ENCODE peak calls at places on chromosomes 13 and 19, in six cellular contexts. C is GM12878, O is HepG2, S is K562, K is H1, E is GM12891. A is an unnamed sample.

GRCh38 chr13:84553252-84553651 is 671.0 kb upstream of the SLITRK1 start:
- DNase-seq in E (no peak), C (no peak), K (no peak), S (no peak), O (no peak), A (no peak)

GRCh38 chr13:26460652-26461051 is 96.8 kb upstream of the WASF3 start:
- DNase-seq in O (no peak), E (no peak), K (no peak), S (no peak), C (no peak), A (no peak)

GRCh38 chr13:94431987-94432386 is 47.5 kb downstream of the DCT start:
- DNase-seq in C (no peak), E (no peak), O (no peak), S (no peak), K (no peak), A (no peak)

GRCh38 chr13:74290324-74290773 is 156.1 kb upstream of the KLF12 start:
- DNase-seq in O (peak; percentile 9), K (no peak), E (no peak), S (no peak), C (no peak), A (no peak)

GRCh38 chr13:114282143-114282685 is 813 bp downstream of the UPF3A start:
- DNase-seq in K (peak; percentile 61), S (peak; percentile 61), O (peak; percentile 30), E (no peak), C (peak; percentile 23), A (peak; percentile 43)

GRCh38 chr19:24069907-24070657 is 16.9 kb upstream of the ZNF254 start:
- DNase-seq in E (no peak), S (no peak), C (no peak), O (no peak), K (no peak), A (no peak)

GRCh38 chr19:19487077-19488040 is 28.0 kb downstream of the TSSK6 start:
- DNase-seq in K (no peak), S (no peak), O (no peak), E (no peak), C (no peak), A (no peak)

GRCh38 chr19:9431475-9431874 is 3.9 kb downstream of the ZNF266 start:
- DNase-seq in K (peak; percentile 85), O (no peak), E (no peak), S (peak; percentile 32), C (no peak), A (no peak)

GRCh38 chr19:54415208-54415900 is at the start of gene TTYH1:
- DNase-seq in C (no peak), E (peak; percentile 75), O (no peak), S (peak; percentile 69), K (peak; percentile 91), A (no peak)

GRCh38 chr13:45209229-45209628 is 8.4 kb upstream of the KCTD4 start:
- DNase-seq in E (no peak), O (no peak), S (no peak), C (no peak), K (no peak), A (no peak)

GRCh38 chr13:80339578-80339840 is 1.4 kb downstream of the SPRY2 start:
- DNase-seq in O (no peak), K (no peak), S (peak; percentile 11), C (no peak), E (no peak), A (no peak)

GRCh38 chr13:102825400-102825799 is 20.4 kb upstream of the ERCC5 start:
- DNase-seq in E (no peak), O (no peak), C (no peak), K (no peak), S (no peak), A (no peak)

GRCh38 chr19:36081894-36082293 is 27.2 kb downstream of the WDR62 start:
- DNase-seq in S (no peak), O (no peak), C (no peak), K (no peak), E (no peak), A (no peak)

GRCh38 chr13:63048648-63049047 is 1633.0 kb upstream of the PCDH20 start:
- DNase-seq in O (no peak), C (no peak), K (no peak), S (no peak), E (no peak), A (no peak)

GRCh38 chr13:28622286-28622685 is 36.6 kb upstream of the POMP start:
- DNase-seq in E (no peak), O (no peak), S (no peak), K (no peak), C (no peak), A (no peak)

GRCh38 chr19:4359627-4360000 is 16.3 kb downstream of the MPND start:
- DNase-seq in O (no peak), E (no peak), S (no peak), C (no peak), K (no peak), A (no peak)

GRCh38 chr19:38134538-38135149 is 89.4 kb downstream of the DPF1 start:
- DNase-seq in K (peak; percentile 69), O (peak; percentile 38), S (peak; percentile 72), C (no peak), E (no peak), A (no peak)

GRCh38 chr13:40153516-40153915 is 498.1 kb downstream of the COG6 start:
- DNase-seq in E (no peak), K (no peak), S (no peak), O (no peak), C (no peak), A (no peak)

GRCh38 chr13:94917814-94918213 is 205.5 kb upstream of the SOX21 start:
- DNase-seq in K (no peak), O (no peak), S (no peak), C (no peak), E (no peak), A (no peak)

GRCh38 chr13:99218545-99218944 is 17.9 kb downstream of the UBAC2 start:
- DNase-seq in O (no peak), K (no peak), C (no peak), S (no peak), E (no peak), A (no peak)

GRCh38 chr19:39402417-39403297 is 4.0 kb upstream of the ZFP36 start:
- DNase-seq in C (peak; percentile 78), E (peak; percentile 58), S (peak; percentile 82), K (peak; percentile 92), O (no peak), A (peak; percentile 65)

GRCh38 chr13:43054803-43055802 is 31.7 kb downstream of the DNAJC15 start:
- DNase-seq in E (no peak), S (no peak), K (no peak), C (no peak), O (peak; percentile 75), A (no peak)

GRCh38 chr13:49234741-49235140 is 13.0 kb upstream of the CDADC1 start:
- DNase-seq in C (no peak), S (no peak), O (no peak), K (peak; percentile 22), E (no peak), A (no peak)

GRCh38 chr19:6015841-6016545 is 38.1 kb upstream of the RANBP3 start:
- DNase-seq in O (no peak), S (no peak), E (no peak), C (no peak), K (no peak), A (no peak)

GRCh38 chr13:67099494-67099893 is 130.6 kb downstream of the PCDH9 start:
- DNase-seq in S (no peak), K (no peak), E (no peak), C (no peak), O (no peak), A (no peak)

GRCh38 chr19:3291644-3292043 is 67.2 kb downstream of the CELF5 start:
- DNase-seq in S (no peak), E (no peak), K (no peak), O (no peak), C (no peak), A (no peak)

GRCh38 chr19:40413291-40413994 is at the start of gene PRX:
- DNase-seq in O (no peak), S (peak; percentile 55), K (peak; percentile 85), E (no peak), C (no peak), A (no peak)

GRCh38 chr19:34149873-34150272 is 22.4 kb upstream of the LSM14A start:
- DNase-seq in O (no peak), C (no peak), S (no peak), K (no peak), E (no peak), A (no peak)

GRCh38 chr13:20351279-20352022 is 119.3 kb upstream of the GJB6 start:
- DNase-seq in C (no peak), K (no peak), O (no peak), E (no peak), S (no peak), A (no peak)

GRCh38 chr13:25678398-25678797 is 306.6 kb downstream of the ATP8A2 start:
- DNase-seq in K (no peak), C (no peak), O (no peak), E (no peak), S (no peak), A (no peak)

GRCh38 chr13:111115841-111116500 is 861 bp downstream of the ARHGEF7 start:
- DNase-seq in E (no peak), C (no peak), S (no peak), O (peak; percentile 12), K (peak; percentile 56), A (no peak)

GRCh38 chr19:13905634-13906524 is at the start of the genes BRME1 and CC2D1A:
- DNase-seq in C (peak; percentile 65), S (peak; percentile 98), K (peak; percentile 95), O (peak; percentile 76), E (peak; percentile 100), A (peak; percentile 100)
- TF ChIP-seq POLR2A in C (peak; percentile 88), S (peak; percentile 76), K (no peak), O (peak; percentile 69), E (peak; percentile 51), A (peak; percentile 68)

DNA sequence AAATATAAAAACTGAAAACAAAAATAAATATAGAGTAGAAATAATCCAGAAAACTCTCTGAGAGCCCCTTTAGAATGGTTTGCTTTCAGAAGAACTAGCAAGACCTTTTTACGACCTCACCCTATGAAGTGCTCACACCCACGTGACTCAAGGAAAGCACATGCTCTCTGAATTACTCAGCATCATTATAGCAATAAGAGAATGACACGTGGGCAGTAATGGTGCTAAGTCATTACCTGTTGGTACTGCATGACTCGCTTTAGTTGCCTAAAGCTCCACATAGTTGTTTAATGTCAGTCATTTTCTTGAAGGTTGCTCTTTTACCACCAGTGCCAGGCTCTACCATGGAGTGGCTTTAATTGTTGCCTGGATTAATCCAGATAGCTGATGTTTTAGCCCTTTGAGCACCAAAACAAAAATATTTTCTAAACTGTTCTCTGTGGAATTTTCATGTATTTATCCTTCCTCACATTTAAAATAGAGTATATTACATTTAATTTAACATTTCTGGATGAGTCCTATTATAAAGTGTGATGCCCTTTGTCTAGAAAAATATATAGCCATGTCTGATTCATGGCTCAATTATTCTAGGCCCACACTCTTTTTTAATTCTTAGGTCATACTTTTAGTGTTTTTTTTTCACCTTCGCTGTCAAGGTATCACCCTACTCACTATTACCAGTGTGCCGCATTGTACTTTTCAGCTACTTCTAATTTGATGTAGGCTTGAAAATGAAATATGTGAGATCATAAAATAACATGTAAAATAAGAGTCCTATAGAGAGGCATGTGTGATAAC is 56.8 kb downstream of the THSD1 start:
- DNase-seq in O (no peak), S (peak; percentile 15), E (no peak), C (no peak), K (no peak), A (no peak)
- TF ChIP-seq TAF1 in O (no peak), S (no peak), E (no peak), C (no peak), K (no peak), A (no peak)

GRCh38 chr19:32650671-32651070 is 24.3 kb downstream of the ANKRD27 start:
- DNase-seq in S (no peak), E (no peak), K (no peak), C (no peak), O (no peak), A (no peak)
- TF ChIP-seq POLR2AphosphoS5 in S (no peak), E (no peak), K (no peak), C (no peak), O (no peak), A (no peak)

GRCh38 chr19:1039646-1040475 is at the start of gene ABCA7:
- DNase-seq in E (peak; percentile 92), K (peak; percentile 100), C (peak; percentile 93), O (peak; percentile 90), S (peak; percentile 95), A (peak; percentile 91)
- TF ChIP-seq POLR2A in E (peak; percentile 79), K (no peak), C (peak; percentile 94), O (peak; percentile 35), S (peak; percentile 67), A (peak; percentile 80)

A was measured in GM12892.